ENCODE peak calls at places on chromosome 19, in nine cellular contexts. J, B, X, D, O, L, F, K and W are unnamed samples. For H3K4me1, the result is how much of the 10 kb centered on the place peaks cover.

GRCh38 chr19:7191946-7192691 is 102.1 kb downstream of the INSR start:
- DNase-seq in J (no peak), B (no peak), X (no peak), D (no peak), O (no peak), L (no peak), F (no peak), K (no peak), W (no peak)

GRCh38 chr19:39166571-39167391 is 30.0 kb upstream of the NCCRP1 start:
- DNase-seq in J (peak), B (peak), X (no peak), D (peak), O (peak), L (peak), F (peak), K (no peak), W (no peak)

GRCh38 chr19:44750713-44751112 is 2.2 kb downstream of the BCL3 start:
- DNase-seq in J (no peak), B (no peak), X (no peak), D (no peak), O (no peak), L (no peak), F (no peak), K (no peak), W (no peak)

GRCh38 chr19:55146648-55147218 is 2.3 kb downstream of the TNNT1 start:
- DNase-seq in J (no peak), B (no peak), X (peak), D (peak), O (no peak), L (no peak), F (peak), K (peak), W (peak)

GRCh38 chr19:20482721-20483120 is 82.9 kb downstream of the ZNF737 start:
- DNase-seq in J (no peak), B (no peak), X (peak), D (no peak), O (no peak), L (no peak), F (no peak), K (peak), W (no peak)

GRCh38 chr19:18731562-18732008 is 48.1 kb downstream of the CRTC1 start:
- DNase-seq in J (no peak), B (no peak), X (no peak), D (no peak), O (no peak), L (no peak), F (no peak), K (peak), W (peak)

GRCh38 chr19:15137777-15138176 is 30.6 kb downstream of the SYDE1 start:
- DNase-seq in J (no peak), B (no peak), X (no peak), D (no peak), O (no peak), L (no peak), F (no peak), K (no peak), W (no peak)

GRCh38 chr19:37594982-37595382 is 306 bp downstream of the ZNF540 start:
- DNase-seq in J (peak), B (peak), X (no peak), D (no peak), O (peak), L (peak), F (no peak), K (no peak), W (no peak)

GRCh38 chr19:53123400-53123799 is 9.3 kb downstream of the ZNF415 start:
- DNase-seq in J (no peak), B (no peak), X (no peak), D (no peak), O (no peak), L (no peak), F (no peak), K (no peak), W (no peak)

GRCh38 chr19:17886515-17886914 is 14.8 kb downstream of the SLC5A5 start:
- DNase-seq in J (no peak), B (no peak), X (no peak), D (no peak), O (no peak), L (no peak), F (no peak), K (no peak), W (no peak)

GRCh38 chr19:14113762-14114414 is 3.7 kb downstream of the PRKACA start:
- DNase-seq in J (no peak), B (no peak), X (peak), D (peak), O (peak), L (peak), F (no peak), K (peak), W (no peak)

GRCh38 chr19:49881672-49882394 is 4.3 kb downstream of the TBC1D17 start:
- DNase-seq in J (no peak), B (no peak), X (peak), D (peak), O (no peak), L (no peak), F (peak), K (peak), W (no peak)

GRCh38 chr19:57803594-57804325 is 11.0 kb downstream of the ZNF552 start:
- DNase-seq in J (no peak), B (no peak), X (peak), D (peak), O (no peak), L (no peak), F (peak), K (peak), W (peak)

GRCh38 chr19:41424335-41425173 is 2.6 kb downstream of the B3GNT8 start:
- DNase-seq in J (no peak), B (no peak), X (no peak), D (no peak), O (no peak), L (no peak), F (no peak), K (no peak), W (no peak)

GRCh38 chr19:46975011-46975917 is 44.4 kb upstream of the NPAS1 start:
- DNase-seq in J (no peak), B (no peak), X (no peak), D (no peak), O (no peak), L (no peak), F (peak), K (peak), W (peak)

GRCh38 chr19:46972301-46972700 is 47.3 kb upstream of the NPAS1 start:
- DNase-seq in J (no peak), B (no peak), X (no peak), D (no peak), O (no peak), L (peak), F (no peak), K (no peak), W (no peak)

GRCh38 chr19:46967578-46968018 is 52.0 kb upstream of the NPAS1 start:
- DNase-seq in J (peak), B (no peak), X (no peak), D (no peak), O (peak), L (peak), F (no peak), K (no peak), W (no peak)

GRCh38 chr19:46974181-46974580 is 45.5 kb upstream of the NPAS1 start:
- DNase-seq in J (no peak), B (no peak), X (no peak), D (no peak), O (no peak), L (no peak), F (no peak), K (no peak), W (no peak)

DNA sequence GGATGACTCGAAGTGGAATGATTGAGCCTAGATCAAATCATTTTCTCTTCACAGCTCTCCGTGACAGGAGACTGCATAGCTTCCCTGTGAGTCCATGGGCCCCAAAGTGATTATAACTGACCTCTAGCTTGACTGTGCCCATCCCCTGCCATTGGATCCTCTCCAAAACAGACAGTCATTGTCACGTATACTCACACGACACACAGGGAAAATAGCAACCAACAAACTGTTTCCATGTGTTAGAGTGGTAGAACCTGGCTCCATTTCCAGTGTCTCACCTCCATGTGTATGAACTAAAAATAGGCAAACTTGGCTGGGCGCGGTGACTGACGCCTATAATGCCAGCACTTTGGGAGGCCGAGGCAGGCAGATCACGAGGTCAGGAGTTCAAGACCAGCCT is 48.8 kb upstream of the NPAS1 start:
- DNase-seq in J (peak), B (no peak), X (no peak), D (peak), O (peak), L (peak), F (no peak), K (no peak), W (no peak)
- H3K4me1 ChIP-seq in J (half or more), B (under half), X (under half), D (under half), O (half or more), L (under half), F (under half), K (under half), W (under half)

GRCh38 chr19:4633140-4633967 is 6.0 kb upstream of the TNFAIP8L1 start:
- DNase-seq in J (peak), B (peak), X (peak), D (peak), O (peak), L (peak), F (peak), K (peak), W (peak)

GRCh38 chr19:4636761-4637160 is 2.6 kb upstream of the TNFAIP8L1 start:
- DNase-seq in J (no peak), B (no peak), X (peak), D (no peak), O (no peak), L (no peak), F (no peak), K (no peak), W (no peak)

GRCh38 chr19:4638330-4638729 is 986 bp upstream of the TNFAIP8L1 start:
- DNase-seq in J (peak), B (no peak), X (no peak), D (no peak), O (peak), L (no peak), F (no peak), K (no peak), W (no peak)

GRCh38 chr19:4636151-4636717 is 3.1 kb upstream of the TNFAIP8L1 start:
- DNase-seq in J (peak), B (peak), X (peak), D (peak), O (peak), L (peak), F (peak), K (peak), W (peak)

DNA sequence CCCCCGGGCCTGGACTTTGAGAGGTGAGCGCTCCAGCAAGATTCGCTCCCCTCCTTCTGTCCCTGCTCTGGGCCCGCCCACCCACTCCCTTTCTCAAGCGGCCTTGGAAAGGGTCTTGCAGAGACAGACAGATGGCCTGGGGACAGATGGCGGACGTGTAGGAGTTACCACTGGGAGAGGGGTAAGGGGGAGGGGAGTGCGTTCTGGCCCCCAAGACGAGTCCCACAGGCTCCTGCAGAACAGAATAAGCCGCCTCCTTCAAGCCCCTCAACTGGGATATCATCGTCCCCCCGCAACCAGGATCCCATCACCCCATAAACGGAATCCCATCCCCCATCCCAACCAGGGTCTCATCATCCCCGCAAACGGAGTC is 3.6 kb upstream of the TNFAIP8L1 start:
- DNase-seq in J (no peak), B (no peak), X (peak), D (no peak), O (no peak), L (no peak), F (peak), K (no peak), W (no peak)
- H3K27ac ChIP-seq in J (no peak), B (peak), X (no peak), D (no peak), O (peak), L (no peak), F (no peak), K (no peak), W (peak)

GRCh38 chr19:51572415-51572814 is 1.3 kb downstream of the ZNF175 start:
- DNase-seq in J (no peak), B (no peak), X (no peak), D (peak), O (no peak), L (no peak), F (no peak), K (no peak), W (no peak)
- H3K4me3 ChIP-seq in J (peak), B (peak), X (peak), D (peak), O (peak), L (no peak), F (peak), K (no peak), W (peak)

DNA sequence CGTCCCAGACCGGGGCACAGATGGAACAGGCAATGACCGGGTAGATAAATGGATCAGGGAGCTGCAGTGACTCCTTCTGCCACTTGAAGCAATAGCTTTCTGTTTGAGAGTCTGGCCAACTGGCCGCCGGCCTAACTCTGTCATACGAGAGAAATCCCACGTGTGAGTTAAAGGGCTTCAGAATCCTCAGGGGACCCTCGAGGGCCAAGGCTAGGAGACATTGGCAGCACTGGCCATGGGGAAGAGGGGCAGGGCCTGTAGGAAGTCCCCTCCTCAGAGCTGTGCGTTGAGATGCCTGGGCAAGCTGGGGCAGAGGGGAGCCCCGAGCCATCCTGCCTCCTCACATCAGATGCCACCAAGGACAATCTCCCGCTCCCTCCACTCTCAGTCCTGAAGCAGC is 51.6 kb downstream of the KLF2 start:
- DNase-seq in J (no peak), B (no peak), X (no peak), D (no peak), O (no peak), L (no peak), F (no peak), K (no peak), W (no peak)
- H3K4me1 ChIP-seq in J (under half), B (under half), X (under half), D (under half), O (half or more), L (under half), F (under half), K (under half), W (under half)

GRCh38 chr19:10274589-10274988 is 3.7 kb downstream of the ICAM1 start:
- DNase-seq in J (no peak), B (no peak), X (no peak), D (no peak), O (no peak), L (no peak), F (no peak), K (no peak), W (no peak)
- H3K27ac ChIP-seq in J (no peak), B (no peak), X (no peak), D (no peak), O (no peak), L (no peak), F (no peak), K (no peak), W (no peak)

DNA sequence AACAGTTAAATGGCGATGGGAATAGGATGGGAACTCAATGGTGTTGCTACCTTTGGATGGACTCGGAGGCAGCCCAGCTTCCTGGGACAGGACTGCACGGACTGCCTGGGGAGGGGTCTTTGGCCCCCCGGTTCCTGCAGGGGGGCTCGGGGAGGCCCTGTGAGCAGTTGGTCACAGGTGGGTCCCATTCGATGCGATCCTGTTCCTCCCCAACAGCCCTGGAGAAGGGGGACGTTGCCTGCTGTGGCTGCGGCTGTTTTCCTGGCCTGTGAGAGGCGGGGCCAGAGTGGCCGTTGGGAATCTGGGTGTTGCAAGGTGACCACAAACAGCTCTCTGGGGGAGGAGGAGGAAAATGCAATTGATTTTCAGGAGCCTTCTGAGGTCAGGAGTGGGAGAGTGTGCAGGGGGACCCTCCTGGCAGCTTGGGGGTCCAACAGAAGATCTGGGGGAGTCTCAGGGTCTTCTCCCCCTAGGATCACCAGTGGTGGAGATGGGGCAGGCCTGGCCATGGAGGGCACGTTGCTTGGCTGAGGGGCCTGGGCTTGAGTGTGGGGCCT is 1.9 kb upstream of the PLPPR3 start:
- DNase-seq in J (no peak), B (no peak), X (no peak), D (no peak), O (no peak), L (no peak), F (peak), K (no peak), W (no peak)
- H3K4me3 ChIP-seq in J (no peak), B (no peak), X (no peak), D (no peak), O (no peak), L (no peak), F (no peak), K (no peak), W (no peak)